ENCODE peak calls at places on chromosomes 1 and 21, in nine cellular contexts. One of them, this sample, is unnamed. For H3K4me1, the result is how much of the 10 kb centered on the place peaks cover.

GRCh38 chr1:119790481-119791198 is 20.6 kb downstream of the REG4 start:
- DNase-seq in tibial nerve: no peak
- DNase-seq in mucosa of descending colon: peak
- DNase-seq in sigmoid colon: no peak
- DNase-seq in GM23338: no peak
- DNase-seq in thoracic aorta: no peak
- DNase-seq in transverse colon: peak
- DNase-seq in left ventricle myocardium inferior: no peak
- DNase-seq in aorta: no peak
- DNase-seq in this sample: no peak

GRCh38 chr1:111789666-111790316 is 34.1 kb downstream of the DDX20 start:
- DNase-seq in tibial nerve: no peak
- DNase-seq in mucosa of descending colon: no peak
- DNase-seq in sigmoid colon: no peak
- DNase-seq in GM23338: no peak
- DNase-seq in thoracic aorta: no peak
- DNase-seq in transverse colon: no peak
- DNase-seq in left ventricle myocardium inferior: no peak
- DNase-seq in aorta: no peak
- DNase-seq in this sample: no peak

GRCh38 chr1:31371121-31371520 is 1.8 kb downstream of the FABP3 start:
- DNase-seq in tibial nerve: no peak
- DNase-seq in mucosa of descending colon: no peak
- DNase-seq in sigmoid colon: no peak
- DNase-seq in GM23338: no peak
- DNase-seq in thoracic aorta: no peak
- DNase-seq in transverse colon: no peak
- DNase-seq in left ventricle myocardium inferior: no peak
- DNase-seq in aorta: no peak
- DNase-seq in this sample: no peak

GRCh38 chr1:76336951-76337371 is 262.4 kb downstream of the ST6GALNAC3 start:
- DNase-seq in tibial nerve: peak
- DNase-seq in mucosa of descending colon: peak
- DNase-seq in sigmoid colon: peak
- DNase-seq in GM23338: peak
- DNase-seq in thoracic aorta: peak
- DNase-seq in transverse colon: peak
- DNase-seq in left ventricle myocardium inferior: peak
- DNase-seq in aorta: peak
- DNase-seq in this sample: peak

GRCh38 chr1:182616130-182617074 is 12.2 kb upstream of the RGS16 start:
- DNase-seq in tibial nerve: peak
- DNase-seq in mucosa of descending colon: peak
- DNase-seq in sigmoid colon: peak
- DNase-seq in GM23338: peak
- DNase-seq in thoracic aorta: peak
- DNase-seq in transverse colon: peak
- DNase-seq in left ventricle myocardium inferior: peak
- DNase-seq in aorta: peak
- DNase-seq in this sample: peak

GRCh38 chr21:17900281-17900989 is 81.3 kb upstream of the C21orf91 start:
- DNase-seq in tibial nerve: no peak
- DNase-seq in mucosa of descending colon: no peak
- DNase-seq in sigmoid colon: no peak
- DNase-seq in GM23338: peak
- DNase-seq in thoracic aorta: no peak
- DNase-seq in transverse colon: no peak
- DNase-seq in left ventricle myocardium inferior: peak
- DNase-seq in aorta: no peak
- DNase-seq in this sample: no peak

GRCh38 chr1:160421881-160422280 is 21.5 kb downstream of the VANGL2 start:
- DNase-seq in tibial nerve: no peak
- DNase-seq in mucosa of descending colon: no peak
- DNase-seq in sigmoid colon: no peak
- DNase-seq in GM23338: no peak
- DNase-seq in thoracic aorta: no peak
- DNase-seq in transverse colon: no peak
- DNase-seq in left ventricle myocardium inferior: no peak
- DNase-seq in aorta: no peak
- DNase-seq in this sample: no peak

GRCh38 chr1:234899041-234899787 is 229.4 kb downstream of the TOMM20 start:
- DNase-seq in tibial nerve: no peak
- DNase-seq in mucosa of descending colon: peak
- DNase-seq in sigmoid colon: peak
- DNase-seq in GM23338: no peak
- DNase-seq in thoracic aorta: no peak
- DNase-seq in transverse colon: no peak
- DNase-seq in left ventricle myocardium inferior: no peak
- DNase-seq in aorta: no peak
- DNase-seq in this sample: peak

GRCh38 chr21:38965241-38965640 is 159.5 kb downstream of the ETS2 start:
- DNase-seq in tibial nerve: no peak
- DNase-seq in mucosa of descending colon: no peak
- DNase-seq in sigmoid colon: no peak
- DNase-seq in GM23338: no peak
- DNase-seq in thoracic aorta: no peak
- DNase-seq in transverse colon: no peak
- DNase-seq in left ventricle myocardium inferior: no peak
- DNase-seq in aorta: no peak
- DNase-seq in this sample: no peak

GRCh38 chr1:232575524-232576040 is 54.4 kb downstream of the SIPA1L2 start:
- DNase-seq in tibial nerve: no peak
- DNase-seq in mucosa of descending colon: no peak
- DNase-seq in sigmoid colon: no peak
- DNase-seq in GM23338: no peak
- DNase-seq in thoracic aorta: no peak
- DNase-seq in transverse colon: no peak
- DNase-seq in left ventricle myocardium inferior: no peak
- DNase-seq in aorta: no peak
- DNase-seq in this sample: no peak

GRCh38 chr1:54397090-54397591 is 9.1 kb downstream of the SSBP3 start:
- DNase-seq in tibial nerve: no peak
- DNase-seq in mucosa of descending colon: no peak
- DNase-seq in sigmoid colon: no peak
- DNase-seq in GM23338: no peak
- DNase-seq in thoracic aorta: no peak
- DNase-seq in transverse colon: no peak
- DNase-seq in left ventricle myocardium inferior: peak
- DNase-seq in aorta: no peak
- DNase-seq in this sample: peak

GRCh38 chr1:164613176-164613575 is 54.2 kb downstream of the PBX1 start:
- DNase-seq in tibial nerve: no peak
- DNase-seq in mucosa of descending colon: peak
- DNase-seq in sigmoid colon: no peak
- DNase-seq in GM23338: peak
- DNase-seq in thoracic aorta: no peak
- DNase-seq in transverse colon: peak
- DNase-seq in left ventricle myocardium inferior: no peak
- DNase-seq in aorta: no peak
- DNase-seq in this sample: no peak

GRCh38 chr1:228154021-228154684 is 4.4 kb downstream of the GJC2 start:
- DNase-seq in tibial nerve: no peak
- DNase-seq in mucosa of descending colon: no peak
- DNase-seq in sigmoid colon: peak
- DNase-seq in GM23338: no peak
- DNase-seq in thoracic aorta: no peak
- DNase-seq in transverse colon: no peak
- DNase-seq in left ventricle myocardium inferior: peak
- DNase-seq in aorta: peak
- DNase-seq in this sample: no peak

GRCh38 chr1:174005032-174005431 is 17.1 kb downstream of the RC3H1 start:
- DNase-seq in tibial nerve: peak
- DNase-seq in mucosa of descending colon: no peak
- DNase-seq in sigmoid colon: no peak
- DNase-seq in GM23338: no peak
- DNase-seq in thoracic aorta: no peak
- DNase-seq in transverse colon: no peak
- DNase-seq in left ventricle myocardium inferior: no peak
- DNase-seq in aorta: no peak
- DNase-seq in this sample: no peak

GRCh38 chr21:27480841-27481261 is 514.0 kb upstream of the ADAMTS5 start:
- DNase-seq in tibial nerve: no peak
- DNase-seq in mucosa of descending colon: no peak
- DNase-seq in sigmoid colon: no peak
- DNase-seq in GM23338: no peak
- DNase-seq in thoracic aorta: no peak
- DNase-seq in transverse colon: no peak
- DNase-seq in left ventricle myocardium inferior: no peak
- DNase-seq in aorta: no peak
- DNase-seq in this sample: no peak

GRCh38 chr1:93815738-93816110 is 63.3 kb downstream of the DNTTIP2 start:
- DNase-seq in tibial nerve: no peak
- DNase-seq in mucosa of descending colon: no peak
- DNase-seq in sigmoid colon: no peak
- DNase-seq in GM23338: no peak
- DNase-seq in thoracic aorta: no peak
- DNase-seq in transverse colon: no peak
- DNase-seq in left ventricle myocardium inferior: no peak
- DNase-seq in aorta: no peak
- DNase-seq in this sample: no peak

GRCh38 chr1:101971309-101971708 is 25.4 kb downstream of the OLFM3 start:
- DNase-seq in tibial nerve: no peak
- DNase-seq in mucosa of descending colon: peak
- DNase-seq in sigmoid colon: no peak
- DNase-seq in GM23338: no peak
- DNase-seq in thoracic aorta: no peak
- DNase-seq in transverse colon: no peak
- DNase-seq in left ventricle myocardium inferior: no peak
- DNase-seq in aorta: no peak
- DNase-seq in this sample: no peak

GRCh38 chr1:81432089-81432488 is 368.6 kb upstream of the ADGRL2 start:
- DNase-seq in tibial nerve: no peak
- DNase-seq in mucosa of descending colon: no peak
- DNase-seq in sigmoid colon: no peak
- DNase-seq in GM23338: no peak
- DNase-seq in thoracic aorta: no peak
- DNase-seq in transverse colon: no peak
- DNase-seq in left ventricle myocardium inferior: no peak
- DNase-seq in aorta: no peak
- DNase-seq in this sample: no peak

GRCh38 chr1:181676269-181676668 is 193.0 kb downstream of the CACNA1E start:
- DNase-seq in tibial nerve: peak
- DNase-seq in mucosa of descending colon: peak
- DNase-seq in sigmoid colon: no peak
- DNase-seq in GM23338: peak
- DNase-seq in thoracic aorta: no peak
- DNase-seq in transverse colon: peak
- DNase-seq in left ventricle myocardium inferior: no peak
- DNase-seq in aorta: no peak
- DNase-seq in this sample: no peak

GRCh38 chr1:158005249-158005648 is 11.8 kb downstream of the KIRREL1 start:
- DNase-seq in tibial nerve: no peak
- DNase-seq in mucosa of descending colon: no peak
- DNase-seq in sigmoid colon: no peak
- DNase-seq in GM23338: no peak
- DNase-seq in thoracic aorta: no peak
- DNase-seq in transverse colon: no peak
- DNase-seq in left ventricle myocardium inferior: no peak
- DNase-seq in aorta: no peak
- DNase-seq in this sample: no peak
- H3K4me1 ChIP-seq in tibial nerve: half or more
- H3K4me1 ChIP-seq in mucosa of descending colon: under half
- H3K4me1 ChIP-seq in sigmoid colon: half or more
- H3K4me1 ChIP-seq in GM23338: half or more
- H3K4me1 ChIP-seq in thoracic aorta: half or more
- H3K4me1 ChIP-seq in transverse colon: under half
- H3K4me1 ChIP-seq in left ventricle myocardium inferior: half or more
- H3K4me1 ChIP-seq in aorta: under half
- H3K4me1 ChIP-seq in this sample: half or more

DNA sequence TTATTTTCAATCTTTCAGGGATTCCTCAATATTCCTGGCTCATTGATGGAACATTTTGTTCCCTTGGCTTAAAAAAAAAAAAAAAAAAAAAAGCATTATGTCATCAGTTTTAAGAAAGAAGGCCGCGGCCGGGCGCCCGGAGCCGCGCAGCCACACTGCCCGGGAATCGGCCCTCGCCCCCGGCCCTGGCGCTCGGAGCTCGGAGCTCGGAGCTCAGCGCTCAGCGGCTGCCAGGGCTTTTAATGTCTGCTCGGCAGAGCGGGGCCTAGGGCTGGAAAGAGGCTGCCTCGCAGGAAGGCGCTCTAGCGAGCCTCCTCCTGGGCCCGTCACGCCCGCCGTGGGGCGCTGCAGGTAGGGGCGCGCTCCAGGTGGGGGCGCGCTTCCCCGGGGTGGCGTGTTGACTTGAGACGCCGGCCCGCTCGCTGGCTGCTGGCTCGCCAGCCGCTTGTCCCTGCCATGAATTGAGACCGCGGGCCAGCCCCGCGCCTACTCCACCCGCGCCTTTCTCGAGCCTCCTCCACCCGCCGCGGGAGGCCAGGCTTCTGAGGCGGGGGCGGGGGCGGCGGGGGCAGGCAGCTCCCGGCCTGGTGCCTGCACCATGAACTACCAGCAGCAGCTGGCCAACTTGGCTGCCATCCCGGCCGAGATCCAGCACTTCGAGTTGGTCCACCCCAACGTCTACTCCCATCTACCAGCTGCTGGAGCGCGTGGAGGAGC is 5.4 kb upstream of the TDRD5 start:
- DNase-seq in tibial nerve: peak
- DNase-seq in mucosa of descending colon: peak
- DNase-seq in sigmoid colon: peak
- DNase-seq in GM23338: peak
- DNase-seq in thoracic aorta: peak
- DNase-seq in transverse colon: peak
- DNase-seq in left ventricle myocardium inferior: peak
- DNase-seq in aorta: peak
- DNase-seq in this sample: peak
- H3K4me3 ChIP-seq in tibial nerve: peak
- H3K4me3 ChIP-seq in mucosa of descending colon: no peak
- H3K4me3 ChIP-seq in sigmoid colon: peak
- H3K4me3 ChIP-seq in GM23338: peak
- H3K4me3 ChIP-seq in thoracic aorta: peak
- H3K4me3 ChIP-seq in transverse colon: no peak
- H3K4me3 ChIP-seq in left ventricle myocardium inferior: peak
- H3K4me3 ChIP-seq in aorta: peak
- H3K4me3 ChIP-seq in this sample: peak

GRCh38 chr21:37393030-37393429 is 26.5 kb downstream of the DYRK1A start:
- DNase-seq in tibial nerve: no peak
- DNase-seq in mucosa of descending colon: no peak
- DNase-seq in sigmoid colon: no peak
- DNase-seq in GM23338: no peak
- DNase-seq in thoracic aorta: no peak
- DNase-seq in transverse colon: no peak
- DNase-seq in left ventricle myocardium inferior: no peak
- DNase-seq in aorta: no peak
- DNase-seq in this sample: no peak
- H3K4me1 ChIP-seq in tibial nerve: under half
- H3K4me1 ChIP-seq in mucosa of descending colon: under half
- H3K4me1 ChIP-seq in sigmoid colon: half or more
- H3K4me1 ChIP-seq in GM23338: half or more
- H3K4me1 ChIP-seq in thoracic aorta: half or more
- H3K4me1 ChIP-seq in transverse colon: under half
- H3K4me1 ChIP-seq in left ventricle myocardium inferior: half or more
- H3K4me1 ChIP-seq in aorta: under half
- H3K4me1 ChIP-seq in this sample: half or more

DNA sequence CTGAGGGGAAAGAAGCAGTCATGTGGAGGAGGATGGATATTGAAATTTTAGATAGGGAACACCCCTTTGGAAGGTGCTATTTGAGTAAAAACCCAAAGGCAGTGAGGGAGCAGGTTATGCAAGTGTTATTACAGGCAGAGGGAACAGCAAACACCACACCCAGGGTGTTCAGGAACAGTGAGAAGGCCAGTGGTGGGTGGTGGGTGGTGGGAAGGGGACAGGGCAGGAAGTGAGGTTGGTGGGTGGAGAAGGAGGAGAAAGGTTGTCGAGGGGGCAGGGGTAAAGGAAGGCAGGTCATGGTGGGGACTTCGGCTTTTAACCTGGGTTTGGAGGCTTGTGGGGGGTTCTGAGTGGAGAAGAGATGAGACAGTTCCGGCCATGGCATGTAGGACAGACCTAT is 39.3 kb upstream of the SCMH1 start:
- DNase-seq in tibial nerve: no peak
- DNase-seq in mucosa of descending colon: no peak
- DNase-seq in sigmoid colon: no peak
- DNase-seq in GM23338: no peak
- DNase-seq in thoracic aorta: no peak
- DNase-seq in transverse colon: no peak
- DNase-seq in left ventricle myocardium inferior: no peak
- DNase-seq in aorta: no peak
- DNase-seq in this sample: no peak
- H3K4me3 ChIP-seq in tibial nerve: no peak
- H3K4me3 ChIP-seq in mucosa of descending colon: no peak
- H3K4me3 ChIP-seq in sigmoid colon: no peak
- H3K4me3 ChIP-seq in GM23338: no peak
- H3K4me3 ChIP-seq in thoracic aorta: no peak
- H3K4me3 ChIP-seq in transverse colon: no peak
- H3K4me3 ChIP-seq in left ventricle myocardium inferior: no peak
- H3K4me3 ChIP-seq in aorta: no peak
- H3K4me3 ChIP-seq in this sample: no peak